ENCODE peak calls at places on chromosome 10, in four cellular contexts. J is AML-193, T is fibroblast of mammary gland, W is H1. Y is an unnamed sample.

GRCh38 chr10:21097926-21098355 is 200.8 kb upstream of the NEBL start:
- DNase-seq in J (no peak), T (no peak), W (no peak), Y (no peak)

GRCh38 chr10:12929381-12929780 is 72.1 kb downstream of the CCDC3 start:
- DNase-seq in T (no peak), W (no peak), J (no peak), Y (no peak)

GRCh38 chr10:130766716-130767115 is 544.8 kb downstream of the TCERG1L start:
- DNase-seq in J (no peak), W (no peak), T (no peak), Y (no peak)

GRCh38 chr10:93352638-93353383 is 129.3 kb downstream of the MYOF start:
- DNase-seq in W (no peak), T (peak), J (peak), Y (peak)

GRCh38 chr10:122525788-122526187 is 34.8 kb upstream of the DMBT1 start:
- DNase-seq in T (no peak), W (no peak), J (no peak), Y (no peak)

GRCh38 chr10:74963549-74963948 is 137.1 kb downstream of the KAT6B start:
- DNase-seq in J (no peak), W (no peak), T (no peak), Y (no peak)

GRCh38 chr10:71246591-71247143 is 34.3 kb downstream of the UNC5B start:
- DNase-seq in J (no peak), W (no peak), T (no peak), Y (peak)

GRCh38 chr10:17851611-17852010 is 42.5 kb downstream of the MRC1 start:
- DNase-seq in T (no peak), J (peak), W (no peak), Y (peak)

GRCh38 chr10:34171957-34172527 is 643.1 kb downstream of the PARD3 start:
- DNase-seq in W (no peak), T (peak), J (no peak), Y (no peak)

GRCh38 chr10:44310762-44311562 is 73.9 kb downstream of the CXCL12 start:
- DNase-seq in J (no peak), T (peak), W (peak), Y (peak)

GRCh38 chr10:123241391-123242141 is 87.4 kb downstream of the BUB3 start:
- DNase-seq in T (no peak), W (no peak), J (peak), Y (no peak)

GRCh38 chr10:127485153-127485857 is 63.8 kb upstream of the NPS start:
- DNase-seq in W (peak), T (peak), J (no peak), Y (no peak)

GRCh38 chr10:77180794-77181193 is 456.8 kb downstream of the KCNMA1 start:
- DNase-seq in W (no peak), T (no peak), J (no peak), Y (no peak)

GRCh38 chr10:51876528-51876927 is 177.1 kb upstream of the CSTF2T start:
- DNase-seq in W (no peak), T (no peak), J (no peak), Y (no peak)

GRCh38 chr10:22002531-22003110 is 909 bp downstream of the DNAJC1 start:
- DNase-seq in J (no peak), T (peak), W (no peak), Y (peak)

GRCh38 chr10:12833451-12833850 is 168.1 kb downstream of the CCDC3 start:
- DNase-seq in W (no peak), T (no peak), J (no peak), Y (no peak)

GRCh38 chr10:117217196-117217761 is 20.0 kb downstream of the KCNK18 start:
- DNase-seq in T (no peak), W (no peak), J (no peak), Y (peak)

GRCh38 chr10:21494221-21495001 is 31.1 kb downstream of the SKIDA1 start:
- DNase-seq in J (no peak), T (no peak), W (no peak), Y (peak)

GRCh38 chr10:22927661-22928403 is at the start of gene ARMC3:
- DNase-seq in J (no peak), W (peak), T (peak), Y (no peak)

GRCh38 chr10:88168171-88169036 is 305.0 kb downstream of the PTEN start:
- DNase-seq in T (no peak), J (no peak), W (no peak), Y (no peak)